ENCODE peak calls at places on chromosomes 7 and 10, in ten cellular contexts. K is uterus, O is heart left ventricle, U is adrenal gland, F is testis, S is stomach, V is spleen, D is prostate gland, G is A549, W is HCT116. J is an unnamed sample.

GRCh38 chr7:107355616-107356015 is 114.2 kb upstream of the GPR22 start:
- DNase-seq in K (no peak), V (no peak), D (no peak), U (no peak), O (no peak), W (no peak), F (no peak), G (no peak), S (no peak), J (no peak)

GRCh38 chr10:22649390-22649841 is 65.0 kb downstream of the PIP4K2A start:
- DNase-seq in V (no peak), D (no peak), G (no peak), U (no peak), W (no peak), K (no peak), O (no peak), S (no peak), F (no peak), J (no peak)

GRCh38 chr10:102467971-102468438 is 16.7 kb upstream of the C10orf95 start:
- DNase-seq in W (no peak), V (peak; percentile 79), G (no peak), D (no peak), U (no peak), S (peak; percentile 60), K (no peak), F (no peak), O (no peak), J (no peak)

GRCh38 chr7:99424932-99425730 is 13.5 kb downstream of the PTCD1 start:
- DNase-seq in U (no peak), S (no peak), W (no peak), G (no peak), F (no peak), D (no peak), V (no peak), K (no peak), O (no peak), J (no peak)

GRCh38 chr7:47539398-47540052 is 42.4 kb downstream of the TNS3 start:
- DNase-seq in W (no peak), V (peak; percentile 49), S (no peak), G (peak; percentile 71), D (no peak), F (peak; percentile 64), U (peak; percentile 89), K (no peak), O (no peak), J (no peak)

GRCh38 chr10:121468726-121469125 is 129.5 kb downstream of the FGFR2 start:
- DNase-seq in O (no peak), D (no peak), S (no peak), U (no peak), W (no peak), K (no peak), G (no peak), F (no peak), V (no peak), J (no peak)

GRCh38 chr10:28179490-28180099 is 123.3 kb downstream of the MPP7 start:
- DNase-seq in O (peak; percentile 9), W (peak; percentile 69), U (no peak), F (peak; percentile 22), G (peak; percentile 52), V (no peak), K (peak; percentile 21), S (no peak), D (peak; percentile 36), J (no peak)

GRCh38 chr7:16925609-16926008 is 43.8 kb upstream of the AGR3 start:
- DNase-seq in F (no peak), G (no peak), D (no peak), K (no peak), V (no peak), S (no peak), W (no peak), U (no peak), O (no peak), J (no peak)

GRCh38 chr7:129072410-129073063 is 17.6 kb upstream of the TNPO3 start:
- DNase-seq in V (no peak), K (no peak), W (no peak), S (no peak), G (no peak), D (no peak), U (no peak), O (no peak), F (no peak), J (no peak)

GRCh38 chr10:10471758-10472157 is 545.9 kb upstream of the CELF2 start:
- DNase-seq in D (no peak), U (no peak), F (no peak), W (no peak), G (no peak), O (no peak), V (no peak), S (no peak), K (no peak), J (no peak)

GRCh38 chr10:79018591-79019011 is 50.2 kb upstream of the ZMIZ1 start:
- DNase-seq in S (no peak), O (no peak), V (peak; percentile 44), F (no peak), W (no peak), G (no peak), K (peak; percentile 17), D (peak; percentile 68), U (peak; percentile 65), J (no peak)

GRCh38 chr10:72611783-72612182 is 14.1 kb downstream of the MICU1 start:
- DNase-seq in V (no peak), S (no peak), K (no peak), G (no peak), U (peak; percentile 65), O (no peak), W (no peak), F (peak; percentile 38), D (no peak), J (no peak)

GRCh38 chr10:46551701-46552525 is 4.5 kb downstream of the GPRIN2 start:
- DNase-seq in O (peak; percentile 7), D (peak; percentile 6), V (peak; percentile 79), K (peak; percentile 12), G (no peak), F (peak; percentile 12), U (peak; percentile 48), S (peak; percentile 48), W (no peak), J (no peak)

GRCh38 chr7:157715071-157715937 is 378.5 kb downstream of the DNAJB6 start:
- DNase-seq in D (no peak), G (no peak), U (no peak), K (no peak), S (no peak), F (no peak), W (no peak), V (peak; percentile 65), O (no peak), J (no peak)

GRCh38 chr10:80552151-80552646 is 14.5 kb downstream of the SH2D4B start:
- DNase-seq in V (no peak), O (peak; percentile 70), G (no peak), S (peak; percentile 62), D (no peak), U (no peak), K (no peak), F (no peak), W (no peak), J (no peak)

GRCh38 chr7:84412161-84412969 is 217.8 kb upstream of the SEMA3A start:
- DNase-seq in S (no peak), U (no peak), D (no peak), G (peak; percentile 89), V (no peak), W (peak; percentile 83), O (no peak), K (no peak), F (no peak), J (no peak)

GRCh38 chr7:31735991-31736982 is 49.3 kb downstream of the PPP1R17 start:
- DNase-seq in S (peak; percentile 71), W (peak; percentile 35), F (peak; percentile 73), O (peak; percentile 40), U (peak; percentile 87), G (peak; percentile 64), D (peak; percentile 50), K (peak; percentile 34), V (no peak), J (no peak)

GRCh38 chr10:114544045-114544659 is 113.9 kb downstream of the ABLIM1 start:
- DNase-seq in K (no peak), G (no peak), W (no peak), U (peak; percentile 53), V (peak; percentile 93), D (no peak), F (no peak), O (no peak), S (peak; percentile 52), J (peak; percentile 30)
- TF ChIP-seq POLR2A in K (no peak), G (no peak), W (no peak), U (no peak), V (no peak), D (no peak), F (no peak), O (no peak), S (no peak), J (peak; percentile 12)

DNA sequence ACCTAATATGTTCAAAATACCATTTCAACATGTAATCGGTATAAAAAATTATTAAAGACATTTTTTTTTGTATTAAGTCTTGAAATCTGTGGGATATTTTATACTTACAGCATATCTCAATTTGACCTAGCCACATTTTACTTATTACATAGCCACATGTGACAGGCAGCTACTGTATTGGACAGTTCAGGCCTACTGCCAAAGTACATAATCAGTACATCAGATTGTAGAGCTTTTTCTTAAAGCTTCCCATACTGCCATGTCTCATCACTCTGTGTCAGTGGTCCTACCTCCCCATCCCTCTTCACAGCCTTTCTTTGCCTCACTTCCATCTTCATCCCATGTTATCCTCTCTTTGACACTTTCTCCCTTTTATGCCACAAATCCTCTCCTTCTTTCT is 43.0 kb downstream of the LOXL4 start:
- DNase-seq in G (no peak), K (no peak), D (no peak), W (no peak), V (no peak), U (no peak), S (no peak), O (no peak), F (no peak), J (no peak)
- H3K27ac ChIP-seq in G (no peak overlapping the region), K (no peak overlapping the region), D (no peak overlapping the region), W (no peak overlapping the region), V (no peak overlapping the region), U (no peak overlapping the region), S (no peak overlapping the region), O (no peak overlapping the region), F (no peak overlapping the region), J (no peak overlapping the region)

DNA sequence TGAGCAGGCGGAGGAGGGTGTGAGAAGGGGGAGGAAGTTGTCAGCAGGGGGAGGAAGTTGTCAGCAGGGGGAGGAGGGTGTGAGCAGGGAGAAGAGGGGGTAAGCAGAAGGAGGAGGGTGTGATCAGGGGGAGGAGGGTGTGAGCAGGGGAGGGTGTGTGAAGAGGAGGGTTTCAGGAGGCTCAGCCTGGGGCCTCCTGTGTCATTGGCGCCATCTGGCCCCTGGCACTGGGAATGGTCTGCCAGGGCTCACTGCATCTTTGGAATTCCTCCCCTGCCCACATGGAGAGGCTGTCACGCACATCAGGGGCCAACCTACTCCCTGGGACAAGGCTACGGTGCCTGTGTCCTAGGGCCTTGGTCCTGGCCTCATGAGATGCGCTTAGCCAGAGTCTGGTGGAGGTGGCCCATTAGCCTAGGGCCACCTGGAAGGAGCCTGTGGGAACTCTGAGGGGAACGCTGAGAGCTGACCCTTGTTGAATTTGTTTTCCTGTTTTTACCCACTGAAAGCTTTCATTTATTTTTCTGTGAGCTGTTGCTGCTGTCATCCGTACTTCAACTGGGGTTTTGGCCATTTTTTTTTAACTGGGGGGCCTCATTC is 18.0 kb downstream of the CAMK2B start:
- DNase-seq in G (peak; percentile 59), K (no peak), O (no peak), W (peak; percentile 43), S (peak; percentile 25), D (no peak), V (no peak), U (peak; percentile 57), F (peak; percentile 5), J (no peak)
- TF ChIP-seq CTCF in G (peak; percentile 30), K (no peak), O (no peak), W (peak; percentile 51), S (no peak), D (no peak), V (no peak), U (no peak), F (no peak), J (no peak)

GRCh38 chr7:142954680-142955268 is 7.4 kb downstream of the KEL start:
- DNase-seq in O (no peak), V (no peak), K (no peak), F (no peak), D (no peak), G (no peak), W (no peak), U (no peak), S (no peak), J (no peak)
- TF ChIP-seq POLR2A in O (no peak), V (no peak), K (no peak), F (no peak), D (no peak), G (no peak), W (no peak), U (no peak), S (no peak), J (no peak)

J was measured in esophagus squamous epithelium.